ENCODE peak calls at places on chromosomes 11 and 22, in four cellular contexts. V, Z, E and B are unnamed samples.

GRCh38 chr11:114571712-114572111 is 12.0 kb upstream of the NXPE1 start:
- DNase-seq in E (no peak), V (no peak), Z (no peak), B (no peak)

GRCh38 chr22:37771702-37772427 is 35.9 kb upstream of the GCAT start:
- DNase-seq in E (no peak), Z (no peak), V (no peak), B (no peak)

GRCh38 chr11:32056445-32056844 is 34.4 kb upstream of the RCN1 start:
- DNase-seq in Z (no peak), E (no peak), V (no peak), B (no peak)

GRCh38 chr11:78230161-78230877 is 41.6 kb downstream of the USP35 start:
- DNase-seq in Z (no peak), V (no peak), E (peak), B (no peak)

GRCh38 chr11:102267602-102268001 is 49.7 kb upstream of the BIRC3 start:
- DNase-seq in Z (no peak), V (no peak), E (no peak), B (no peak)

GRCh38 chr11:128157423-128158298 is 429.7 kb downstream of the ETS1 start:
- DNase-seq in Z (peak), V (no peak), E (no peak), B (no peak)

GRCh38 chr11:95339554-95339953 is 108.6 kb upstream of the SESN3 start:
- DNase-seq in Z (no peak), V (no peak), E (no peak), B (no peak)

GRCh38 chr11:20309626-20310025 is 53.9 kb upstream of the HTATIP2 start:
- DNase-seq in V (no peak), Z (no peak), E (no peak), B (no peak)

GRCh38 chr11:95092549-95093324 is 3.1 kb downstream of the ENDOD1 start:
- DNase-seq in V (no peak), E (no peak), Z (peak), B (no peak)

DNA sequence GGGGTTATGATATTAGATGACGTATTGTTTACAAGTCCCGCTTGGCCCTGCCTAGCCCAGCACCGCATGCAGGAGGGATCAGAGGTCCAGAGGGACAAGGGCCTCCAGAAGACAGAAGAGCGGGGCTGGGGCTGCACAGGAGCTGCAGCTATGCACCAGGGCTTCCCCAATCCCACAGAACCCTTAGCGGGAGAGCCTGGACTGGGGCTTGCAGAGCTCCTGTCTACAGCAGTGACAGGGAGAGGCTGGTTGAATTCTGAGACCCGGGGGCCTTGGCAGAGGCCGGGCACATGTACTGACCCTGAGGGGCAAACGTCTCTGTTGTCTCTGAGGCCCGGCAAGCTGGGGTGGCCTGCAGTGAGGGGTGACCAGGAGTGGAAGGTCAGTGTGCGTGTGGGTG is 6.9 kb downstream of the KIAA0930 start:
- DNase-seq in V (no peak), E (no peak), Z (no peak), B (no peak)
- TF ChIP-seq POLR2A in V (no peak), E (no peak), Z (no peak), B (no peak)

GRCh38 chr11:38131535-38131934 is 1533.5 kb upstream of the RAG2 start:
- DNase-seq in V (no peak), E (no peak), Z (no peak), B (no peak)

GRCh38 chr11:38130514-38130913 is 1532.5 kb upstream of the RAG2 start:
- DNase-seq in V (no peak), Z (no peak), E (no peak), B (no peak)
- TF ChIP-seq POLR2AphosphoS5 in V (no peak), Z (no peak), E (no peak), B (no peak)

DNA sequence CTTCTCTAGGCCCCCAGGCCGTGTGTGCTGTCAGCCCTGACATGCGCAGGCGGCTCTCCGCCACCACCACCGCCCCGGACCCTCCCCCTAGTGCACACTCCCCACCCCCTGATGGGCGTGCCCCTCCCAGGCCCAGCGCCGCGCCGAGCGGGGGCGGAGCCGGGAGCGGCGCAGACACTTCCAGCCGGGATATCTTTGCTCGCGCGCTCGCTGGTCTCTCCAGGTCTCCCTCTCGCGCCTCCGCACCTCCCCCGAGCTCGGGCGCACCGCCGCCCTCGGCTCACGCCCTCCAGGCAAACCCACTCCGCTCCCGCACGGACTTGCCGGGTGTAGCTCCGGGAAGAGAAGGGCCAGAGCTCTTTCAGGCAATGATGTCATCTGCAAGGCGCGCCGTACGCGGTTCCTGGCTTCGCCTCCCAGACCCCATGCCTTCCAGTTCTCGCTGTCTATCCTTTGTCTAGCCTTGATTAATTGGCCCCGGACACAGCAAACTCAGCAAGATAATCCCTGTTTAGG is at the start of gene SCN3B:
- DNase-seq in V (peak), Z (peak), E (no peak), B (peak)
- TF ChIP-seq POLR2A in V (no peak), Z (no peak), E (no peak), B (no peak)

DNA sequence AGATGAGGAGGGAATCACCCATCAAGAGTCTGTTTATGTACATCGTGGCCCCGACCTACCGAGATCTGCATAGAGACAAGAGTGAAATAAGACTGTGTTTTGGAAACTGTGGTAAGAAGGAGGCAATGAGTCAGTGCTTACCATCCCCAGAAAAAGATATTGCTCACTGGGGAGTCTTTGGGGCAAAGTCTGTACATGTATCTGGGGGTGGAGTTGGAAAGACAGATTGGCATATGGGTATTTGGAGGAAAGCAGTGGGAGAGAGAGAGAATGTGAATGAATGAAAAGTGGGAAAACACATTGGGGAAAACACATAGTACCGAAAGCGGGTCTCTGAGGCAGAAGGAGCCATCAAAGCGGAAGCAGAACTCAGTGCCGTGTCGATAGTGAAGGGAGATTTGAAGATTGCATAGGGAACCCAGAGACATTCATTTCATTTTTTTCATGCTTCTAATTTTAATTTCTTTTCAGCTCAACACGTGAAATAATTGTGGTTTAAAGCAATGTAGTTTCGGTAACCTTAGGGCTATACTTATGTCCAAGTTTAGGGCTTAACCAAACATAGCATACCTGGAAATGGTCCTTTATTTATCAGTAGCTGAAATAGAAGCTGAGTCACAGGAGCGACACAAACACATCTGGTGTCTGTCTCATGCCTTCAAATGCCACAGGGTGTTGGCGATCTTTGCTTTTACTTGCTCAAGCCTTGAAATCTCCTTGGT is 98.6 kb upstream of the CD44 start:
- DNase-seq in Z (no peak), V (no peak), E (no peak), B (no peak)
- TF ChIP-seq POLR2AphosphoS5 in Z (no peak), V (no peak), E (peak), B (no peak)